ENCODE peak calls at places on chromosomes 16 and 17, in eight cellular contexts. One of them, this sample, is unnamed.

GRCh38 chr17:3049705-3050295 is 13.6 kb downstream of the OR1D5 start:
- DNase-seq in spleen: no peak
- DNase-seq in A549: no peak
- DNase-seq in AG04450: no peak
- DNase-seq in ovary: no peak
- DNase-seq in psoas muscle: no peak
- DNase-seq in A673: no peak
- DNase-seq in left lung: no peak
- DNase-seq in this sample: peak

GRCh38 chr16:10883004-10883403 is 6.0 kb downstream of the CIITA start:
- DNase-seq in psoas muscle: no peak
- DNase-seq in A549: no peak
- DNase-seq in spleen: no peak
- DNase-seq in AG04450: no peak
- DNase-seq in left lung: no peak
- DNase-seq in ovary: no peak
- DNase-seq in A673: no peak
- DNase-seq in this sample: no peak

GRCh38 chr17:834136-834535 is 52.0 kb downstream of the MRM3 start:
- DNase-seq in left lung: no peak
- DNase-seq in psoas muscle: peak
- DNase-seq in spleen: no peak
- DNase-seq in A673: no peak
- DNase-seq in A549: no peak
- DNase-seq in ovary: no peak
- DNase-seq in AG04450: no peak
- DNase-seq in this sample: no peak

GRCh38 chr16:2987854-2988253 is 7.6 kb upstream of the PKMYT1 start:
- DNase-seq in psoas muscle: no peak
- DNase-seq in AG04450: no peak
- DNase-seq in left lung: no peak
- DNase-seq in A549: no peak
- DNase-seq in ovary: no peak
- DNase-seq in A673: peak
- DNase-seq in spleen: no peak
- DNase-seq in this sample: no peak

GRCh38 chr17:68792873-68793272 is 162.3 kb downstream of the ABCA8 start:
- DNase-seq in spleen: no peak
- DNase-seq in AG04450: no peak
- DNase-seq in A673: no peak
- DNase-seq in psoas muscle: no peak
- DNase-seq in A549: no peak
- DNase-seq in ovary: no peak
- DNase-seq in left lung: no peak
- DNase-seq in this sample: no peak

GRCh38 chr16:14628806-14629611 is 1.1 kb downstream of the PARN start:
- DNase-seq in psoas muscle: no peak
- DNase-seq in A673: no peak
- DNase-seq in AG04450: no peak
- DNase-seq in spleen: no peak
- DNase-seq in ovary: no peak
- DNase-seq in left lung: no peak
- DNase-seq in A549: no peak
- DNase-seq in this sample: no peak

GRCh38 chr16:7272567-7273158 is 60.0 kb upstream of the RBFOX1 start:
- DNase-seq in spleen: no peak
- DNase-seq in ovary: no peak
- DNase-seq in A549: no peak
- DNase-seq in A673: no peak
- DNase-seq in left lung: no peak
- DNase-seq in AG04450: no peak
- DNase-seq in psoas muscle: no peak
- DNase-seq in this sample: no peak

GRCh38 chr17:39213852-39214251 is 11.9 kb downstream of the STAC2 start:
- DNase-seq in spleen: no peak
- DNase-seq in psoas muscle: no peak
- DNase-seq in A549: peak
- DNase-seq in ovary: no peak
- DNase-seq in A673: no peak
- DNase-seq in AG04450: no peak
- DNase-seq in left lung: no peak
- DNase-seq in this sample: no peak

GRCh38 chr17:32757963-32758362 is 119.0 kb downstream of the MYO1D start:
- DNase-seq in A673: no peak
- DNase-seq in left lung: no peak
- DNase-seq in spleen: no peak
- DNase-seq in AG04450: no peak
- DNase-seq in ovary: no peak
- DNase-seq in psoas muscle: no peak
- DNase-seq in A549: no peak
- DNase-seq in this sample: no peak

GRCh38 chr17:18158022-18158600 is 25.5 kb upstream of the ALKBH5 start:
- DNase-seq in A673: peak
- DNase-seq in left lung: peak
- DNase-seq in AG04450: peak
- DNase-seq in A549: peak
- DNase-seq in spleen: peak
- DNase-seq in psoas muscle: peak
- DNase-seq in ovary: peak
- DNase-seq in this sample: peak

GRCh38 chr17:78137392-78138203 is 7.0 kb downstream of the TMC8 start:
- DNase-seq in left lung: peak
- DNase-seq in A673: no peak
- DNase-seq in AG04450: no peak
- DNase-seq in psoas muscle: no peak
- DNase-seq in ovary: no peak
- DNase-seq in spleen: peak
- DNase-seq in A549: no peak
- DNase-seq in this sample: peak

GRCh38 chr16:20257234-20257633 is 70.1 kb downstream of the GP2 start:
- DNase-seq in ovary: no peak
- DNase-seq in left lung: no peak
- DNase-seq in A673: no peak
- DNase-seq in A549: no peak
- DNase-seq in AG04450: no peak
- DNase-seq in spleen: no peak
- DNase-seq in psoas muscle: no peak
- DNase-seq in this sample: no peak

GRCh38 chr17:37097162-37097561 is 148.4 kb downstream of the AATF start:
- DNase-seq in A673: no peak
- DNase-seq in psoas muscle: no peak
- DNase-seq in A549: no peak
- DNase-seq in AG04450: no peak
- DNase-seq in ovary: no peak
- DNase-seq in spleen: no peak
- DNase-seq in left lung: no peak
- DNase-seq in this sample: no peak

GRCh38 chr16:8374586-8374985 is 215.7 kb downstream of the TMEM114 start:
- DNase-seq in spleen: no peak
- DNase-seq in psoas muscle: no peak
- DNase-seq in AG04450: no peak
- DNase-seq in left lung: no peak
- DNase-seq in ovary: no peak
- DNase-seq in A673: no peak
- DNase-seq in A549: no peak
- DNase-seq in this sample: no peak

GRCh38 chr17:835263-835662 is 53.1 kb downstream of the MRM3 start:
- DNase-seq in left lung: no peak
- DNase-seq in ovary: no peak
- DNase-seq in A549: no peak
- DNase-seq in psoas muscle: no peak
- DNase-seq in AG04450: peak
- DNase-seq in spleen: no peak
- DNase-seq in A673: no peak
- DNase-seq in this sample: no peak

GRCh38 chr17:64187093-64187895 is 57.4 kb upstream of the ERN1 start:
- DNase-seq in A549: no peak
- DNase-seq in left lung: no peak
- DNase-seq in ovary: no peak
- DNase-seq in AG04450: no peak
- DNase-seq in psoas muscle: no peak
- DNase-seq in spleen: no peak
- DNase-seq in A673: no peak
- DNase-seq in this sample: no peak

GRCh38 chr17:76252040-76252954 is 12.0 kb upstream of the RNF157 start:
- DNase-seq in A673: no peak
- DNase-seq in A549: no peak
- DNase-seq in spleen: peak
- DNase-seq in left lung: peak
- DNase-seq in ovary: no peak
- DNase-seq in AG04450: peak
- DNase-seq in psoas muscle: peak
- DNase-seq in this sample: no peak

DNA sequence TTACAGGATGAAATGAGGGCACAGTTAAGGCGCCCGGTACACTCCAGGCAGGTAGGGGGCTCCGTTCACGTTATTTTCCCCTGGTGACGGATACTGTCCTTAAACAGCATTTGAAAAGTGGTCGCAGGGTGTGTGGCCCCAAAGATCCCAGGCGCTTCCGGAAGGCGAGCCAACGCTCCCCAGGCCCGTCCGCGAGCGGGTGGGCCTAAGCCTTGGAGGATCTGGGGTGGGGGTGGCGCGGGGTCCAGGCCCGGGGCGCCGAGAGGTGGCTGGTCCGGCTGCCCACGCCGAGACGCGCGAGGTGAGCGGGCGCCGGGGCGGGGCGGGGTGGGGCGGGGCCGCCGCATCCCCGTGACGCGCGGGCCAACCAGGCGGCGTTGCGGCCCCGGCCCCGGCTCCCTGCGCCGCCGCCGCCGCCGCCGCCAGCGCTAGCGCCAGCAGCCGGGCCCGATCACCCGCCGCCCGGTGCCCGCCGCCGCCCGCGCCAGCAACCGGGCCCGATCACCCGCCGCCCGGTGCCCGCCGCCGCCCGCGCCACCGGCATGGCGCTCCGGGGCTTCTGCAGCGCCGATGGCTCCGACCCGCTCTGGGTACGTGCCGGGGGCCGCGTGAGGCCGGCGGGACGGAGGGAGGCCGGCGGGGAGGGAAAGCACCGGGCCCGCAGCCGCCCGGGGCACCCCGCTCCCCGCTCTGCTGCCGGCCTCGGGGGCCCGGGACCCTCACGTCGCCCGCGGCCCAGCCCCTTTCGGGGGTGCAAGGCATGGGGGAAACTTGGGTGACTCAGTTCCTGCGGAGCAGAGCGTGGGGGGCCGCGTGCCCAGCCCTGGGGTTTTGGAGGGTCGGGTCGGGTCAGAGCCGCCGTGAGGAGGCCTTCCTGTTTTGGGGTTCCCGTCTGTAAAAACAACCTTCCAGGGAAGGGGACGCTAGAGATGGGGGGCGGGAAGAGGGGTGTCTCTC is at the start of gene ABCC1:
- DNase-seq in AG04450: no peak
- DNase-seq in psoas muscle: peak
- DNase-seq in left lung: peak
- DNase-seq in A673: peak
- DNase-seq in ovary: peak
- DNase-seq in A549: peak
- DNase-seq in spleen: peak
- DNase-seq in this sample: no peak
- TF ChIP-seq CTCF in AG04450: no peak
- TF ChIP-seq CTCF in psoas muscle: no peak
- TF ChIP-seq CTCF in left lung: no peak
- TF ChIP-seq CTCF in A673: no peak
- TF ChIP-seq CTCF in ovary: no peak
- TF ChIP-seq CTCF in A549: peak
- TF ChIP-seq CTCF in spleen: no peak
- TF ChIP-seq CTCF in this sample: no peak

DNA sequence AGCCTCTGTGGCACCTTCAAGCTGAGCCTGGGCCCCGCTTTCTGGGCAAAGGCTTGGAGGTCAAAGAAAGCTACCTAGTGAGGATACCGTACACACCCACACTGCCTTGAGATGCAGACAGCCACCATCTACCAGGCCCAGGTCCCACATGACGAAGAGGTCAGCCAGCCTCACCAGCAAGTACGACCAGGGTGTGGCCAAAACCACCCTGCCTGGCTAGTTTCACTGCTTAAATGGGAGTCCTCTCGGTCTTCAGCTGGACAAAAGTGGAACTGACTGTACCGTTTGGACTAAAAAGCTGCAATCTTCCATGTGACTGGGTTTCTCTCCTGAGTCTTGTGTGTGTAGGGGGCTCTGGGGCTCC is 21.6 kb downstream of the VASN start:
- DNase-seq in left lung: no peak
- DNase-seq in A549: no peak
- DNase-seq in psoas muscle: peak
- DNase-seq in spleen: no peak
- DNase-seq in A673: no peak
- DNase-seq in AG04450: no peak
- DNase-seq in ovary: no peak
- DNase-seq in this sample: peak
- H3K4me3 ChIP-seq in left lung: no peak
- H3K4me3 ChIP-seq in A549: no peak
- H3K4me3 ChIP-seq in psoas muscle: no peak
- H3K4me3 ChIP-seq in spleen: no peak
- H3K4me3 ChIP-seq in A673: no peak
- H3K4me3 ChIP-seq in AG04450: no peak
- H3K4me3 ChIP-seq in ovary: no peak
- H3K4me3 ChIP-seq in this sample: no peak

DNA sequence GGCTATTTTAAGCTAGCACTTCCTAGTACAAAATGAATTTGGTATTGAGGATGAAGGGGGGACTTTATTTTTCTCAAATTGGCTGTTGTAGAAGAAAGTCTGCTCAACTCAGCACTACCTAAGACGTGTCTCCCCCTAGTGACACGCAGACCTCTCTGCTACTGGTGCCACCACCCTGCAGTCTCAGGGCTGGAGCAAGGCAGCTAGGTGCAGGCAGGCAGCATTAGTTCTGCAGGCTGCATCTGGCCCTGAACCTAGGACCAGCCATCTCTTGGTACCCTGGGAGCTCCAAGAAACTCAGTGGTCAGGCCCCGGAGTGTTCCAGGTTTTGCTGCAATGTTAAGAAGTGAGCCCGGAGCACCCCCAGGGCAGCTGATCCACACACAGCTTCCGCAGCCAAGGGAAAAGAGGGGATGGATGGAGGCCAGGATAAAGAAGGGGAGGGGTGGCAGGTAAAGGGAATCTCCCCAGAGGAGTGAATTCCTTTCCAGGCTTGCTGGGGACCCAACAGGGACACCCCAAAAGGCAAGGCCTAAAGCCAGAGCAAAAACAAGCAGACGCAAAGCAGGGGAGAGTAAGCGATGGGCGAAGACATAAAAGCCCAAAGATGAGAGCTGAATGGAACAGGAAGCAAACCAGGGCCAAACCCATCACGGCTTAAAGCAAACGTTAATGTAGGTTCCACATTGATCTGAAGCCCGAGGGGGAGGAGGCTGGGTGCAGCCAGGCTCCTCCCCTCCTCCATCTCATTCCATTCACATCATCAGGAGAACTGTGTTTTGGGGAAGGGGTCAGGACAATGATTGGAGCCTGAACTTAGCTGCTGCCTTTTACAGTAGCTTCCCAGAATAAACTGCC is 200.5 kb downstream of the ZFHX3 start:
- DNase-seq in A549: peak
- DNase-seq in ovary: no peak
- DNase-seq in AG04450: no peak
- DNase-seq in psoas muscle: no peak
- DNase-seq in left lung: no peak
- DNase-seq in spleen: no peak
- DNase-seq in A673: peak
- DNase-seq in this sample: peak
- TF ChIP-seq CTCF in A549: peak
- TF ChIP-seq CTCF in ovary: no peak
- TF ChIP-seq CTCF in AG04450: peak
- TF ChIP-seq CTCF in psoas muscle: peak
- TF ChIP-seq CTCF in left lung: no peak
- TF ChIP-seq CTCF in spleen: no peak
- TF ChIP-seq CTCF in A673: peak
- TF ChIP-seq CTCF in this sample: no peak

GRCh38 chr17:58002973-58003372 is 4.1 kb downstream of the SRSF1 start:
- DNase-seq in A549: no peak
- DNase-seq in left lung: no peak
- DNase-seq in A673: no peak
- DNase-seq in psoas muscle: no peak
- DNase-seq in ovary: no peak
- DNase-seq in AG04450: no peak
- DNase-seq in spleen: no peak
- DNase-seq in this sample: no peak
- H3K4me3 ChIP-seq in A549: no peak
- H3K4me3 ChIP-seq in left lung: no peak
- H3K4me3 ChIP-seq in A673: peak
- H3K4me3 ChIP-seq in psoas muscle: peak
- H3K4me3 ChIP-seq in ovary: no peak
- H3K4me3 ChIP-seq in AG04450: no peak
- H3K4me3 ChIP-seq in spleen: no peak
- H3K4me3 ChIP-seq in this sample: no peak